ENCODE peak calls at places on chromosomes 16 and 17, in seven cellular contexts. R is COR-L47; B is activated naive CD8-positive, alpha-beta T cell treated with anti-CD3 and anti-CD28 coated beads, Interleukin-2, amount 10 ng/mL, durations not matched to agents 7 days and 5 days; Z is AG09319; H is GM23338; J is amniotic stem cell; I is mesendoderm. A is an unnamed sample.

GRCh38 chr16:67811899-67812298 is 5.2 kb downstream of the TSNAXIP1 start:
- DNase-seq in R (no peak), B (no peak), Z (no peak), H (no peak), J (no peak), I (no peak), A (no peak)

GRCh38 chr16:535446-536405 is 8.2 kb downstream of the CAPN15 start:
- DNase-seq in R (no peak), B (no peak), Z (no peak), H (no peak), J (peak; percentile 13), I (no peak), A (peak; percentile 65)

GRCh38 chr16:12242516-12242915 is 266.0 kb downstream of the SNX29 start:
- DNase-seq in R (no peak), B (no peak), Z (no peak), H (no peak), J (no peak), I (no peak), A (no peak)

GRCh38 chr17:82333279-82334171 is at the start of gene SECTM1:
- DNase-seq in R (peak; percentile 46), B (no peak), Z (no peak), H (peak; percentile 71), J (no peak), I (no peak), A (peak; percentile 38)

GRCh38 chr17:79960788-79961522 is 74.7 kb downstream of the TBC1D16 start:
- DNase-seq in R (no peak), B (no peak), Z (no peak), H (no peak), J (no peak), I (no peak), A (no peak)

GRCh38 chr17:3952186-3952585 is 12.1 kb downstream of the ATP2A3 start:
- DNase-seq in R (no peak), B (no peak), Z (no peak), H (no peak), J (no peak), I (no peak), A (no peak)

GRCh38 chr17:46943511-46944393 is 20.8 kb downstream of the GOSR2 start:
- DNase-seq in R (no peak), B (peak; percentile 46), Z (no peak), H (peak; percentile 67), J (no peak), I (peak; percentile 68), A (no peak)

GRCh38 chr17:58330997-58331814 is 2.6 kb upstream of the TSPOAP1 start:
- DNase-seq in R (no peak), B (peak; percentile 79), Z (no peak), H (peak; percentile 47), J (no peak), I (no peak), A (peak; percentile 45)

GRCh38 chr17:3983945-3984484 is 19.8 kb upstream of the ATP2A3 start:
- DNase-seq in R (no peak), B (no peak), Z (no peak), H (peak; percentile 46), J (no peak), I (peak; percentile 83), A (no peak)

GRCh38 chr17:59641799-59642484 is 22.2 kb downstream of the CLTC start:
- DNase-seq in R (no peak), B (no peak), Z (no peak), H (no peak), J (no peak), I (peak; percentile 25), A (no peak)

GRCh38 chr16:53872248-53873221 is 168.6 kb downstream of the FTO start:
- DNase-seq in R (no peak), B (no peak), Z (peak; percentile 19), H (no peak), J (peak; percentile 29), I (no peak), A (no peak)

GRCh38 chr16:83768976-83769375 is 38.8 kb upstream of the HSBP1 start:
- DNase-seq in R (no peak), B (no peak), Z (no peak), H (no peak), J (no peak), I (peak; percentile 44), A (no peak)

GRCh38 chr16:27795992-27796614 is 246.2 kb downstream of the KATNIP start:
- DNase-seq in R (no peak), B (peak; percentile 60), Z (no peak), H (peak; percentile 91), J (no peak), I (peak; percentile 62), A (peak; percentile 40)

GRCh38 chr17:80923211-80924110 is 68.2 kb upstream of the CHMP6 start:
- DNase-seq in R (no peak), B (no peak), Z (no peak), H (no peak), J (no peak), I (no peak), A (no peak)

GRCh38 chr16:77273-77806 is 685 bp upstream of the MPG start:
- DNase-seq in R (no peak), B (peak; percentile 64), Z (no peak), H (peak; percentile 80), J (no peak), I (peak; percentile 84), A (peak; percentile 40)

GRCh38 chr16:1019234-1019933 is 37.8 kb downstream of the SOX8 start:
- DNase-seq in R (no peak), B (no peak), Z (peak; percentile 44), H (no peak), J (peak; percentile 60), I (no peak), A (peak; percentile 25)

GRCh38 chr16:57959121-57959520 is 11.8 kb downstream of the CNGB1 start:
- DNase-seq in R (no peak), B (no peak), Z (no peak), H (no peak), J (no peak), I (no peak), A (no peak)

GRCh38 chr16:78184554-78185183 is 85.2 kb downstream of the WWOX start:
- DNase-seq in R (peak; percentile 12), B (no peak), Z (peak; percentile 43), H (no peak), J (no peak), I (no peak), A (no peak)

GRCh38 chr17:64123114-64123513 is 6.8 kb downstream of the ERN1 start:
- DNase-seq in R (no peak), B (no peak), Z (no peak), H (no peak), J (no peak), I (no peak), A (no peak)

GRCh38 chr16:89325861-89326471 is 108.5 kb downstream of the ZNF778 start:
- DNase-seq in R (no peak), B (no peak), Z (peak; percentile 60), H (no peak), J (peak; percentile 66), I (no peak), A (peak; percentile 68)

GRCh38 chr17:51540151-51540550 is 279.8 kb downstream of the UTP18 start:
- DNase-seq in R (no peak), B (no peak), Z (no peak), H (peak; percentile 5), J (no peak), I (peak; percentile 10), A (no peak)